ENCODE peak calls at places on chromosomes 6 and 20, in nine cellular contexts. One of them, this sample, is unnamed.
A peak's percentile ranks its signal among the peaks of the same experiment; 100 is the strongest.

GRCh38 chr6:123546537-123546936 is 90.2 kb downstream of the TRDN start:
- DNase-seq in endothelial cell of umbilical vein: no peak
- DNase-seq in fibroblast of mammary gland: no peak
- DNase-seq in uterus: no peak
- DNase-seq in D721Med: no peak
- DNase-seq in adrenal gland: no peak
- DNase-seq in MCF 10A: no peak
- DNase-seq in PC-3: no peak
- DNase-seq in fibroblast of pulmonary artery: no peak
- DNase-seq in this sample: no peak

GRCh38 chr6:161273356-161273751 is 507 bp downstream of the AGPAT4 start:
- DNase-seq in endothelial cell of umbilical vein: peak; percentile 61
- DNase-seq in fibroblast of mammary gland: peak; percentile 52
- DNase-seq in uterus: peak; percentile 32
- DNase-seq in D721Med: no peak
- DNase-seq in adrenal gland: peak; percentile 22
- DNase-seq in MCF 10A: no peak
- DNase-seq in PC-3: peak; percentile 26
- DNase-seq in fibroblast of pulmonary artery: peak; percentile 66
- DNase-seq in this sample: peak; percentile 18

GRCh38 chr6:150720774-150721233 is 121.1 kb downstream of the PLEKHG1 start:
- DNase-seq in endothelial cell of umbilical vein: no peak
- DNase-seq in fibroblast of mammary gland: no peak
- DNase-seq in uterus: no peak
- DNase-seq in D721Med: no peak
- DNase-seq in adrenal gland: no peak
- DNase-seq in MCF 10A: no peak
- DNase-seq in PC-3: peak; percentile 88
- DNase-seq in fibroblast of pulmonary artery: peak; percentile 50
- DNase-seq in this sample: no peak

GRCh38 chr6:125784365-125784764 is 6.4 kb upstream of the NCOA7 start:
- DNase-seq in endothelial cell of umbilical vein: no peak
- DNase-seq in fibroblast of mammary gland: peak; percentile 61
- DNase-seq in uterus: no peak
- DNase-seq in D721Med: no peak
- DNase-seq in adrenal gland: no peak
- DNase-seq in MCF 10A: peak; percentile 47
- DNase-seq in PC-3: peak; percentile 62
- DNase-seq in fibroblast of pulmonary artery: peak; percentile 68
- DNase-seq in this sample: no peak

GRCh38 chr20:6705920-6706500 is 61.5 kb upstream of the BMP2 start:
- DNase-seq in endothelial cell of umbilical vein: no peak
- DNase-seq in fibroblast of mammary gland: no peak
- DNase-seq in uterus: no peak
- DNase-seq in D721Med: no peak
- DNase-seq in adrenal gland: no peak
- DNase-seq in MCF 10A: peak; percentile 76
- DNase-seq in PC-3: peak; percentile 62
- DNase-seq in fibroblast of pulmonary artery: no peak
- DNase-seq in this sample: no peak

GRCh38 chr20:6053776-6054688 is at the start of gene LRRN4:
- DNase-seq in endothelial cell of umbilical vein: no peak
- DNase-seq in fibroblast of mammary gland: peak; percentile 12
- DNase-seq in uterus: no peak
- DNase-seq in D721Med: no peak
- DNase-seq in adrenal gland: no peak
- DNase-seq in MCF 10A: peak; percentile 84
- DNase-seq in PC-3: peak; percentile 96
- DNase-seq in fibroblast of pulmonary artery: peak; percentile 40
- DNase-seq in this sample: no peak

GRCh38 chr6:39343461-39343870 is 21.0 kb upstream of the KCNK16 start:
- DNase-seq in endothelial cell of umbilical vein: no peak
- DNase-seq in fibroblast of mammary gland: no peak
- DNase-seq in uterus: no peak
- DNase-seq in D721Med: no peak
- DNase-seq in adrenal gland: no peak
- DNase-seq in MCF 10A: no peak
- DNase-seq in PC-3: no peak
- DNase-seq in fibroblast of pulmonary artery: no peak
- DNase-seq in this sample: no peak

GRCh38 chr20:35883341-35883777 is 70.9 kb downstream of the SCAND1 start:
- DNase-seq in endothelial cell of umbilical vein: no peak
- DNase-seq in fibroblast of mammary gland: no peak
- DNase-seq in uterus: no peak
- DNase-seq in D721Med: no peak
- DNase-seq in adrenal gland: no peak
- DNase-seq in MCF 10A: no peak
- DNase-seq in PC-3: peak; percentile 38
- DNase-seq in fibroblast of pulmonary artery: peak; percentile 17
- DNase-seq in this sample: no peak

GRCh38 chr6:134517145-134517658 is 199.3 kb upstream of the SGK1 start:
- DNase-seq in endothelial cell of umbilical vein: peak; percentile 75
- DNase-seq in fibroblast of mammary gland: peak; percentile 94
- DNase-seq in uterus: peak; percentile 31
- DNase-seq in D721Med: no peak
- DNase-seq in adrenal gland: peak; percentile 84
- DNase-seq in MCF 10A: peak; percentile 95
- DNase-seq in PC-3: peak; percentile 2
- DNase-seq in fibroblast of pulmonary artery: peak; percentile 96
- DNase-seq in this sample: no peak

GRCh38 chr6:11085758-11086435 is 7.7 kb upstream of the SMIM13 start:
- DNase-seq in endothelial cell of umbilical vein: no peak
- DNase-seq in fibroblast of mammary gland: no peak
- DNase-seq in uterus: no peak
- DNase-seq in D721Med: no peak
- DNase-seq in adrenal gland: no peak
- DNase-seq in MCF 10A: no peak
- DNase-seq in PC-3: no peak
- DNase-seq in fibroblast of pulmonary artery: peak; percentile 73
- DNase-seq in this sample: no peak

GRCh38 chr20:38625896-38626295 is 24.3 kb downstream of the ARHGAP40 start:
- DNase-seq in endothelial cell of umbilical vein: no peak
- DNase-seq in fibroblast of mammary gland: no peak
- DNase-seq in uterus: no peak
- DNase-seq in D721Med: no peak
- DNase-seq in adrenal gland: no peak
- DNase-seq in MCF 10A: no peak
- DNase-seq in PC-3: no peak
- DNase-seq in fibroblast of pulmonary artery: no peak
- DNase-seq in this sample: no peak

GRCh38 chr20:25271486-25272222 is 23.8 kb downstream of the PYGB start:
- DNase-seq in endothelial cell of umbilical vein: no peak
- DNase-seq in fibroblast of mammary gland: no peak
- DNase-seq in uterus: peak; percentile 11
- DNase-seq in D721Med: no peak
- DNase-seq in adrenal gland: no peak
- DNase-seq in MCF 10A: no peak
- DNase-seq in PC-3: no peak
- DNase-seq in fibroblast of pulmonary artery: no peak
- DNase-seq in this sample: no peak

GRCh38 chr6:3162565-3163247 is 5.4 kb upstream of the TUBB2A start:
- DNase-seq in endothelial cell of umbilical vein: peak; percentile 70
- DNase-seq in fibroblast of mammary gland: peak; percentile 69
- DNase-seq in uterus: peak; percentile 70
- DNase-seq in D721Med: peak; percentile 77
- DNase-seq in adrenal gland: peak; percentile 65
- DNase-seq in MCF 10A: no peak
- DNase-seq in PC-3: peak; percentile 78
- DNase-seq in fibroblast of pulmonary artery: peak; percentile 74
- DNase-seq in this sample: peak; percentile 61

GRCh38 chr20:22825076-22825475 is 210.0 kb upstream of the SSTR4 start:
- DNase-seq in endothelial cell of umbilical vein: peak; percentile 42
- DNase-seq in fibroblast of mammary gland: peak; percentile 20
- DNase-seq in uterus: no peak
- DNase-seq in D721Med: no peak
- DNase-seq in adrenal gland: no peak
- DNase-seq in MCF 10A: peak; percentile 77
- DNase-seq in PC-3: peak; percentile 30
- DNase-seq in fibroblast of pulmonary artery: peak; percentile 82
- DNase-seq in this sample: no peak

GRCh38 chr6:106377061-106377540 is 16.6 kb downstream of the CRYBG1 start:
- DNase-seq in endothelial cell of umbilical vein: peak; percentile 84
- DNase-seq in fibroblast of mammary gland: peak; percentile 33
- DNase-seq in uterus: no peak
- DNase-seq in D721Med: no peak
- DNase-seq in adrenal gland: no peak
- DNase-seq in MCF 10A: peak; percentile 32
- DNase-seq in PC-3: peak; percentile 75
- DNase-seq in fibroblast of pulmonary artery: peak; percentile 35
- DNase-seq in this sample: no peak

GRCh38 chr20:6265204-6265904 is 142.5 kb upstream of the FERMT1 start:
- DNase-seq in endothelial cell of umbilical vein: peak; percentile 82
- DNase-seq in fibroblast of mammary gland: peak; percentile 60
- DNase-seq in uterus: no peak
- DNase-seq in D721Med: no peak
- DNase-seq in adrenal gland: peak; percentile 23
- DNase-seq in MCF 10A: peak; percentile 76
- DNase-seq in PC-3: peak; percentile 72
- DNase-seq in fibroblast of pulmonary artery: peak; percentile 86
- DNase-seq in this sample: no peak

GRCh38 chr6:24495516-24495847 is 713 bp downstream of the ALDH5A1 start:
- DNase-seq in endothelial cell of umbilical vein: no peak
- DNase-seq in fibroblast of mammary gland: peak; percentile 28
- DNase-seq in uterus: peak; percentile 62
- DNase-seq in D721Med: no peak
- DNase-seq in adrenal gland: peak; percentile 62
- DNase-seq in MCF 10A: no peak
- DNase-seq in PC-3: peak; percentile 45
- DNase-seq in fibroblast of pulmonary artery: peak; percentile 43
- DNase-seq in this sample: no peak
- TF ChIP-seq CTCF in endothelial cell of umbilical vein: no peak
- TF ChIP-seq CTCF in fibroblast of mammary gland: no peak
- TF ChIP-seq CTCF in uterus: no peak
- TF ChIP-seq CTCF in D721Med: no peak
- TF ChIP-seq CTCF in adrenal gland: no peak
- TF ChIP-seq CTCF in MCF 10A: no peak
- TF ChIP-seq CTCF in PC-3: no peak
- TF ChIP-seq CTCF in fibroblast of pulmonary artery: no peak
- TF ChIP-seq CTCF in this sample: no peak

DNA sequence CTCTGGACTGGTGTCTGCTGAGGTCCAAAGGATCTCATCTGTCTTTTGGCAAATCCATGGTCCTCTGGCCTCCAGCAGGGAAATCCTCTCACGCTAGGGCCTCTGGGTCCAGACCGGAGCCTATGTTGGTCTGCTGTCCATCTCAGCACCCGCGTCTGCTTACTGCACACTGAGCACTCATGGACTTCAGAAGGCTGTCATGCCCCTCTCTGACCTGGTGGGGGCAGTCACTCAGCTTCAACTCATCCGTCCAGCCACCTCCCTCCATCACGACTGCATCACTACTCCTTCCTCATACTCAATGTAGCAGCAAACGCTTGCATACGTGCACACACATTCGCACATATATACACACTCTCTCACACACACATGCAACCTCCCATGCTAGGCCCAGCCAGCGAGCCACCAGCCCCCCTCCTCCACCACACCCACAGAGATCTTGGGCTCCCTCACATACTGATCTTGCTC is 33.3 kb downstream of the GABRR2 start:
- DNase-seq in endothelial cell of umbilical vein: peak; percentile 47
- DNase-seq in fibroblast of mammary gland: peak; percentile 45
- DNase-seq in uterus: no peak
- DNase-seq in D721Med: no peak
- DNase-seq in adrenal gland: peak; percentile 13
- DNase-seq in MCF 10A: peak; percentile 85
- DNase-seq in PC-3: peak; percentile 52
- DNase-seq in fibroblast of pulmonary artery: peak; percentile 55
- DNase-seq in this sample: peak; percentile 28
- TF ChIP-seq CTCF in endothelial cell of umbilical vein: peak; percentile 67
- TF ChIP-seq CTCF in fibroblast of mammary gland: peak; percentile 53
- TF ChIP-seq CTCF in uterus: no peak
- TF ChIP-seq CTCF in D721Med: peak; percentile 55
- TF ChIP-seq CTCF in adrenal gland: peak; percentile 14
- TF ChIP-seq CTCF in MCF 10A: peak; percentile 52
- TF ChIP-seq CTCF in PC-3: peak; percentile 55
- TF ChIP-seq CTCF in fibroblast of pulmonary artery: peak; percentile 50
- TF ChIP-seq CTCF in this sample: peak; percentile 30

GRCh38 chr6:45419574-45420082 is 41.9 kb upstream of the SUPT3H start:
- DNase-seq in endothelial cell of umbilical vein: peak; percentile 22
- DNase-seq in fibroblast of mammary gland: peak; percentile 52
- DNase-seq in uterus: no peak
- DNase-seq in D721Med: no peak
- DNase-seq in adrenal gland: peak; percentile 63
- DNase-seq in MCF 10A: peak; percentile 68
- DNase-seq in PC-3: peak; percentile 85
- DNase-seq in fibroblast of pulmonary artery: peak; percentile 71
- DNase-seq in this sample: peak; percentile 13
- TF ChIP-seq CTCF in endothelial cell of umbilical vein: peak; percentile 20
- TF ChIP-seq CTCF in fibroblast of mammary gland: no peak
- TF ChIP-seq CTCF in uterus: no peak
- TF ChIP-seq CTCF in D721Med: peak; percentile 53
- TF ChIP-seq CTCF in adrenal gland: peak; percentile 49
- TF ChIP-seq CTCF in MCF 10A: peak; percentile 67
- TF ChIP-seq CTCF in PC-3: peak; percentile 64
- TF ChIP-seq CTCF in fibroblast of pulmonary artery: peak; percentile 31
- TF ChIP-seq CTCF in this sample: peak; percentile 39

DNA sequence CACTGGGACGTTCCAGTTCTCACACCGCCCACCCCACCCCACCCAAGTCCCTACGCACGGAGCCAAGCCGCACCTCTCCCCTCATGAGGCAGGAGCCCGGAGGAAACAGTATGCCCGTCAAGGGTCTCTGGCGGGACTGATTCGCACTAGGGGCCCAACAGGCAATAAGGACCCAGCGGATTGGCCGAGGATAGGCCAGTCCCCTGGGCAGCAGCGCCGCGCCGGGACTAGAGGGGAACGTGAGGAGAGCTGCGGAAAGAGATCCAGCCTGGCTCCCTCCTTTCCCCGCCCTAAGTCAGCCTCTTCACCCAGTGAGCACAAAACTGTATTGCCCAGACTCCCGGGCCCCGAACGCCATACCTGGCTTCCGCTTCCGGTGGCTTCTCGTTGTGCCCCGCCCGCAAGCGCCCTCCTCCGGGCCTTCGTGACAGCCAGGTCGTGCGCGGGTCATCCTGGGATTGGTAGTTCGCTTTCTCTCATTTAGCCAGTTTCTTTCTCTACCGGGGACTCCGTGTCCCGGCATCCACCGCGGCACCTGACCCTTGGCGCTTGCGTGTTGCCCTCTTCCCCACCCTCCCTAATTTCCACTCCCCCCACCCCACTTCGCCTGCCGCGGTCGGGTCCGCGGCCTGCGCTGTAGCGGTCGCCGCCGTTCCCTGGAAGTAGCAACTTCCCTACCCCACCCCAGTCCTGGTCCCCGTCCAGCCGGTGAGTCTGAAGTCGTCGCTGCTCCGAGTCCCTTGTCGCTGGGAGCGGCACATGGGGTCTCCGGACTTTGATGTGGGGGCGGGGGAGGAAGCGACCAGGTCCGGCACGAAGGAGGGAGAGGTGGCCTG is at the start of gene CSNK2B:
- DNase-seq in endothelial cell of umbilical vein: peak; percentile 97
- DNase-seq in fibroblast of mammary gland: peak; percentile 95
- DNase-seq in uterus: peak; percentile 98
- DNase-seq in D721Med: peak; percentile 93
- DNase-seq in adrenal gland: peak; percentile 98
- DNase-seq in MCF 10A: peak; percentile 98
- DNase-seq in PC-3: peak; percentile 97
- DNase-seq in fibroblast of pulmonary artery: peak; percentile 97
- DNase-seq in this sample: peak; percentile 99
- TF ChIP-seq CTCF in endothelial cell of umbilical vein: peak; percentile 13
- TF ChIP-seq CTCF in fibroblast of mammary gland: no peak
- TF ChIP-seq CTCF in uterus: peak; percentile 20
- TF ChIP-seq CTCF in D721Med: no peak
- TF ChIP-seq CTCF in adrenal gland: no peak
- TF ChIP-seq CTCF in MCF 10A: no peak
- TF ChIP-seq CTCF in PC-3: no peak
- TF ChIP-seq CTCF in fibroblast of pulmonary artery: no peak
- TF ChIP-seq CTCF in this sample: no peak

This sample was measured in CD8-positive, alpha-beta T cell.